ENCODE peak calls at places on chromosomes 3 and 15, in four cellular contexts. V is WTC11, C is GM12878, O is K562. J is an unnamed sample.

GRCh38 chr15:67603063-67603462 is 60.6 kb downstream of the MAP2K5 start:
- DNase-seq in V (no peak), C (no peak), O (no peak), J (no peak)

GRCh38 chr3:17891139-17891850 is 148.9 kb upstream of the TBC1D5 start:
- DNase-seq in V (no peak), C (no peak), O (no peak), J (no peak)

GRCh38 chr15:34070003-34070402 is 31.0 kb upstream of the AVEN start:
- DNase-seq in V (no peak), C (no peak), O (no peak), J (no peak)

GRCh38 chr15:40439461-40440299 is 1.1 kb upstream of the BAHD1 start:
- DNase-seq in V (peak), C (no peak), O (peak), J (peak)

GRCh38 chr3:163056874-163057497 is 1560.4 kb downstream of the OTOL1 start:
- DNase-seq in V (peak), C (no peak), O (peak), J (peak)

GRCh38 chr3:57939776-57940175 is 68.4 kb upstream of the FLNB start:
- DNase-seq in V (no peak), C (no peak), O (no peak), J (no peak)

GRCh38 chr3:69983546-69984265 is 15.8 kb upstream of the SAMMSON start:
- DNase-seq in V (no peak), C (no peak), O (no peak), J (no peak)

GRCh38 chr15:41817327-41817726 is 10.6 kb upstream of the JMJD7 start:
- DNase-seq in V (no peak), C (no peak), O (peak), J (no peak)

GRCh38 chr3:182768413-182768812 is 24.9 kb upstream of the ATP11B start:
- DNase-seq in V (no peak), C (no peak), O (no peak), J (no peak)
- TF ChIP-seq TCF7 in V (no peak), C (no peak), O (no peak), J (no peak)

GRCh38 chr3:12708584-12709192 is 44.8 kb upstream of the RAF1 start:
- DNase-seq in V (no peak), C (no peak), O (no peak), J (no peak)

GRCh38 chr3:12705374-12705926 is 41.5 kb upstream of the RAF1 start:
- DNase-seq in V (no peak), C (no peak), O (no peak), J (no peak)

GRCh38 chr3:12705981-12706380 is 42.1 kb upstream of the RAF1 start:
- DNase-seq in V (no peak), C (no peak), O (no peak), J (no peak)

GRCh38 chr3:12707425-12707824 is 43.5 kb upstream of the RAF1 start:
- DNase-seq in V (no peak), C (no peak), O (no peak), J (no peak)

GRCh38 chr3:12706504-12707253 is 42.8 kb upstream of the RAF1 start:
- DNase-seq in V (peak), C (peak), O (peak), J (peak)
- TF ChIP-seq TCF7 in V (no peak), C (no peak), O (no peak), J (no peak)

DNA sequence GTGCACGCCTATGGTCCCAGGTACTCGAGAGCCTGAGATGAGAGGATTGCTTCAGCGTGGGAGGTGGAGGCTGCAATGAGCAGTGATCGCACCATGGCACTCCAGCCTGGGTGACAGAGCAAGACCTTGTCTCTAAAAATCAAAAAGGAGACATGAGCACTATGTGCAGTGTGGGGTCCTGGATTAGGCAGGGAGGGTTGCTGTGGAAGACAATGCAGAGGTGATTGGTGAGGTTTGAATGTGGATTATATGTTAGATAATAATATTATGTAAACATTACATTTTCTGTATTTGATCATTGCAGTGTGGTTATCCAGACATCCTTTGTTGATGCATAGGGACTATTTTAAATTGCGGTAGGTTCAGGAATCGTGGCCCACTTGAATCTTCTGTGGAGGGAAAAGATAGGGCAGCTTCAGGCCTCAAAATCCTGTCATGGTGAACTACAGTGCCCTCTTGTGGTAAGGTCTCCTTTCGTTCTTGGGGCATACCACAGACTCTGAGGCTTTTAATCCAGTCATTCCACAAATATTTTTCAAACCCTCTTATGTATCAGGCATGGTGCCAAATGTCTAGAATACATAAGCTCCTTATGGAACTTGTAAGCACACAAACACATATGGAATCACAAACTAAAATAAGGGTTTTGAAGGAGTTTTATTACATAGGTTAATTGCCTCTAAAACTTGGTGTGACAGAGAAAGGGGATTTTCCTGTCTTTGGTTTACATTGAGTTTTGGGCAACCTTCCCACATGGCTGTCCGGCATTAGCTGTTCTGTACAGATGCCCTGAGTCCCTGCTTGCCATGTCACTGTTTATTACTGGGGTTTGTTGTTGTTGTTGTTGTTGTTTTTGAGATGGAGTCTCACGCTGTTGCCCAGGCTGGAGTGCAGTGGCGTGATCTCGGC is 37.7 kb downstream of the GPD1L start:
- DNase-seq in V (peak), C (peak), O (peak), J (peak)
- TF ChIP-seq TCF7 in V (no peak), C (no peak), O (no peak), J (no peak)

GRCh38 chr15:43769584-43770228 is 7.1 kb downstream of the ELL3 start:
- DNase-seq in V (peak), C (no peak), O (peak), J (peak)
- TF ChIP-seq TCF7 in V (no peak), C (no peak), O (no peak), J (no peak)

GRCh38 chr3:188819939-188820338 is 351.8 kb upstream of the TPRG1 start:
- DNase-seq in V (no peak), C (no peak), O (no peak), J (no peak)
- TF ChIP-seq TCF7 in V (no peak), C (no peak), O (no peak), J (no peak)

GRCh38 chr15:98715401-98715800 is 67.1 kb downstream of the IGF1R start:
- DNase-seq in V (no peak), C (no peak), O (no peak), J (no peak)
- TF ChIP-seq TCF7 in V (no peak), C (no peak), O (no peak), J (no peak)

DNA sequence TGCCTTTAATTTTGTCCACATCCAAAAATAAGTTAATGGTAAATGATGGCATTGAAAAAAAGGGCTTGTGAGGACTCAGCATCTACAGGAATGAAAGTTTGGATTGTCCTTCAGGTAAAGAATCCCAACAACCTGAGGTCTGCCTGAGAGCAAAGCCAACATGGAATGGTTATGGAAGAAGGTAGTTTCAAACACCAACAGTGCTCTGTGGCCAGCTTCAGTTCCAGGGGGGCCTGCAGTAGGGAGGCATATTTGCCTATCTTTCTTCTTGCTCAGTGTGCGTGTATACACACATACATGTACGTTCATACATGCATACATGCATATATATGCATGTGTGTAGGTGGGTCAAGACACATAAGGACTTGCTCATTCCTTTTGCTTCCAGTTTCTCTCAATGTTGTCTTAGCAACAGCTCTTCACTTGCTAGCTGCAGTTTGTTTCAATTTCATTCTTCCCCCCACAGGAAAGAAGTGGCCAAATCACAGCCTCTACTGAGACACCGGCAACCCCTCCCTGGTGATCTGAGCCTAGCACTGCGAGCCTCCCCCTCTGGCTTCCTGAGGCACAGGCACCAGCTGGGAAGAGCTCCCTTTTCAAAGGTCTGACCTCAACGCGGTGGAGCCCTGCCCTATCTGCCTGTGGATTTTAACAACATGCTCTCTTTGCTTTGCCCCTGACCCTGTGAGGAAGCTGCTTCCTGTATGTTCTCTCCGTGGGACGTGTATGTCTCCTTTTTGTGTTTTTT is 146.2 kb downstream of the KLF13 start:
- DNase-seq in V (no peak), C (peak), O (no peak), J (no peak)
- TF ChIP-seq TCF7 in V (no peak), C (no peak), O (no peak), J (no peak)

DNA sequence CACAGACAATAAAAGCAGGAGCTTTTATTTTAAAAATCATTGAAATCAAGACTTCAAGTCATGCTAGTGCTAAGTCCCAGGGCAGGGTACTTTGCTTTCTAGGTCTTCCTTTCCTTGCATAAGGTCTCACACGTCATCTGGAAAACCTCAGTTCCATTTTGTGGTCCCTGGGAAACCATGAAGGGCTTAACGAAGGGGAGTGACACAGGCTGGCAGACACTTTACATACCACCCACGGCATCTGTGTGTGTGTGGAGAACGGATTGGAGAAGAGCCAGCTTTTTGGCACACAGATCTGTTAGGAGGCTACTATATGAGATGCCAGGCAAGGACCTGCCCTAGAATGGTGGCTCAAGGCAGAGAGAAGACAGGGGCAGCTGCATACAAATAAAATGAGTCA is 107.5 kb upstream of the NSMCE3 start:
- DNase-seq in V (no peak), C (no peak), O (no peak), J (no peak)
- TF ChIP-seq TCF7 in V (no peak), C (no peak), O (no peak), J (no peak)

GRCh38 chr3:46882377-46883015 is 5.0 kb downstream of the PTH1R start:
- DNase-seq in V (peak), C (no peak), O (peak), J (no peak)

GRCh38 chr3:46878796-46879436 is 1.4 kb downstream of the PTH1R start:
- DNase-seq in V (no peak), C (peak), O (no peak), J (peak)

GRCh38 chr3:46881819-46882376 is 4.4 kb downstream of the PTH1R start:
- DNase-seq in V (peak), C (no peak), O (peak), J (no peak)

GRCh38 chr3:46883252-46884185 is 6.0 kb downstream of the PTH1R start:
- DNase-seq in V (no peak), C (no peak), O (peak), J (no peak)

GRCh38 chr3:46880884-46881818 is 3.6 kb downstream of the PTH1R start:
- DNase-seq in V (peak), C (no peak), O (peak), J (no peak)
- TF ChIP-seq TCF7 in V (no peak), C (no peak), O (no peak), J (no peak)